ENCODE peak calls at places on chromosomes 12 and 14, in nine cellular contexts. One of them, this sample, is unnamed.

GRCh38 chr14:33401326-33401725 is 462.6 kb downstream of the NPAS3 start:
- DNase-seq in type B pancreatic cell: no peak
- DNase-seq in CD4-positive, alpha-beta T cell: no peak
- DNase-seq in cardiac fibroblast: peak
- DNase-seq in A549: no peak
- DNase-seq in ovary: no peak
- DNase-seq in tibial artery: no peak
- DNase-seq in brain microvascular endothelial cell: no peak
- DNase-seq in neural crest cell: no peak
- DNase-seq in this sample: no peak

GRCh38 chr12:121095544-121096198 is 37.0 kb upstream of the P2RX7 start:
- DNase-seq in ovary: peak
- DNase-seq in A549: peak
- DNase-seq in CD4-positive, alpha-beta T cell: peak
- DNase-seq in tibial artery: peak
- DNase-seq in neural crest cell: peak
- DNase-seq in cardiac fibroblast: peak
- DNase-seq in brain microvascular endothelial cell: peak
- DNase-seq in type B pancreatic cell: peak
- DNase-seq in this sample: peak

GRCh38 chr14:80455031-80455430 is 243.7 kb upstream of the DIO2 start:
- DNase-seq in tibial artery: no peak
- DNase-seq in ovary: no peak
- DNase-seq in CD4-positive, alpha-beta T cell: no peak
- DNase-seq in neural crest cell: no peak
- DNase-seq in type B pancreatic cell: no peak
- DNase-seq in brain microvascular endothelial cell: no peak
- DNase-seq in A549: no peak
- DNase-seq in cardiac fibroblast: no peak
- DNase-seq in this sample: no peak

GRCh38 chr12:123900898-123901376 is 71.7 kb downstream of the CCDC92 start:
- DNase-seq in neural crest cell: no peak
- DNase-seq in ovary: no peak
- DNase-seq in tibial artery: no peak
- DNase-seq in brain microvascular endothelial cell: no peak
- DNase-seq in type B pancreatic cell: no peak
- DNase-seq in CD4-positive, alpha-beta T cell: no peak
- DNase-seq in cardiac fibroblast: no peak
- DNase-seq in A549: no peak
- DNase-seq in this sample: no peak

GRCh38 chr12:53207042-53207441 is at the start of gene ITGB7:
- DNase-seq in cardiac fibroblast: no peak
- DNase-seq in A549: no peak
- DNase-seq in type B pancreatic cell: no peak
- DNase-seq in tibial artery: peak
- DNase-seq in neural crest cell: no peak
- DNase-seq in brain microvascular endothelial cell: no peak
- DNase-seq in ovary: no peak
- DNase-seq in CD4-positive, alpha-beta T cell: peak
- DNase-seq in this sample: peak

GRCh38 chr14:55707365-55707804 is 127.4 kb downstream of the KTN1 start:
- DNase-seq in tibial artery: no peak
- DNase-seq in type B pancreatic cell: no peak
- DNase-seq in cardiac fibroblast: peak
- DNase-seq in ovary: no peak
- DNase-seq in neural crest cell: no peak
- DNase-seq in A549: peak
- DNase-seq in CD4-positive, alpha-beta T cell: no peak
- DNase-seq in brain microvascular endothelial cell: peak
- DNase-seq in this sample: peak

GRCh38 chr12:123801573-123802178 is 39.6 kb downstream of the DNAH10 start:
- DNase-seq in neural crest cell: no peak
- DNase-seq in ovary: no peak
- DNase-seq in A549: peak
- DNase-seq in tibial artery: no peak
- DNase-seq in CD4-positive, alpha-beta T cell: no peak
- DNase-seq in cardiac fibroblast: peak
- DNase-seq in type B pancreatic cell: no peak
- DNase-seq in brain microvascular endothelial cell: no peak
- DNase-seq in this sample: peak

GRCh38 chr12:65941388-65941787 is 117.1 kb downstream of the HMGA2 start:
- DNase-seq in cardiac fibroblast: peak
- DNase-seq in tibial artery: no peak
- DNase-seq in brain microvascular endothelial cell: no peak
- DNase-seq in CD4-positive, alpha-beta T cell: no peak
- DNase-seq in ovary: no peak
- DNase-seq in neural crest cell: no peak
- DNase-seq in type B pancreatic cell: no peak
- DNase-seq in A549: no peak
- DNase-seq in this sample: no peak

GRCh38 chr12:124509676-124510300 is 57.6 kb downstream of the NCOR2 start:
- DNase-seq in ovary: peak
- DNase-seq in neural crest cell: no peak
- DNase-seq in CD4-positive, alpha-beta T cell: no peak
- DNase-seq in tibial artery: peak
- DNase-seq in A549: no peak
- DNase-seq in type B pancreatic cell: no peak
- DNase-seq in cardiac fibroblast: peak
- DNase-seq in brain microvascular endothelial cell: peak
- DNase-seq in this sample: no peak

GRCh38 chr12:53328043-53328435 is 6.6 kb upstream of the AAAS start:
- DNase-seq in A549: peak
- DNase-seq in type B pancreatic cell: no peak
- DNase-seq in neural crest cell: no peak
- DNase-seq in ovary: no peak
- DNase-seq in CD4-positive, alpha-beta T cell: no peak
- DNase-seq in cardiac fibroblast: no peak
- DNase-seq in brain microvascular endothelial cell: no peak
- DNase-seq in tibial artery: no peak
- DNase-seq in this sample: no peak

GRCh38 chr12:75694891-75695290 is 183.5 kb upstream of the KRR1 start:
- DNase-seq in ovary: no peak
- DNase-seq in tibial artery: no peak
- DNase-seq in brain microvascular endothelial cell: peak
- DNase-seq in CD4-positive, alpha-beta T cell: no peak
- DNase-seq in neural crest cell: no peak
- DNase-seq in cardiac fibroblast: no peak
- DNase-seq in type B pancreatic cell: no peak
- DNase-seq in A549: no peak
- DNase-seq in this sample: no peak

GRCh38 chr12:124296295-124296915 is 1.5 kb downstream of the RFLNA start:
- DNase-seq in type B pancreatic cell: no peak
- DNase-seq in CD4-positive, alpha-beta T cell: no peak
- DNase-seq in A549: no peak
- DNase-seq in cardiac fibroblast: peak
- DNase-seq in neural crest cell: no peak
- DNase-seq in brain microvascular endothelial cell: no peak
- DNase-seq in tibial artery: no peak
- DNase-seq in ovary: no peak
- DNase-seq in this sample: no peak

GRCh38 chr12:2341871-2342270 is 289.1 kb downstream of the CACNA1C start:
- DNase-seq in A549: no peak
- DNase-seq in tibial artery: no peak
- DNase-seq in brain microvascular endothelial cell: peak
- DNase-seq in ovary: no peak
- DNase-seq in cardiac fibroblast: peak
- DNase-seq in type B pancreatic cell: no peak
- DNase-seq in neural crest cell: no peak
- DNase-seq in CD4-positive, alpha-beta T cell: no peak
- DNase-seq in this sample: no peak

GRCh38 chr14:68784995-68785816 is 7.7 kb downstream of the ZFP36L1 start:
- DNase-seq in brain microvascular endothelial cell: no peak
- DNase-seq in CD4-positive, alpha-beta T cell: no peak
- DNase-seq in neural crest cell: no peak
- DNase-seq in A549: peak
- DNase-seq in tibial artery: no peak
- DNase-seq in type B pancreatic cell: peak
- DNase-seq in cardiac fibroblast: peak
- DNase-seq in ovary: peak
- DNase-seq in this sample: no peak

GRCh38 chr14:105315211-105315721 is 718 bp downstream of the PACS2 start:
- DNase-seq in tibial artery: peak
- DNase-seq in cardiac fibroblast: peak
- DNase-seq in A549: peak
- DNase-seq in ovary: peak
- DNase-seq in neural crest cell: no peak
- DNase-seq in brain microvascular endothelial cell: no peak
- DNase-seq in CD4-positive, alpha-beta T cell: peak
- DNase-seq in type B pancreatic cell: peak
- DNase-seq in this sample: peak
- TF ChIP-seq CTCF in tibial artery: no peak
- TF ChIP-seq CTCF in cardiac fibroblast: no peak
- TF ChIP-seq CTCF in A549: no peak
- TF ChIP-seq CTCF in ovary: no peak
- TF ChIP-seq CTCF in neural crest cell: no peak
- TF ChIP-seq CTCF in brain microvascular endothelial cell: no peak
- TF ChIP-seq CTCF in CD4-positive, alpha-beta T cell: no peak
- TF ChIP-seq CTCF in type B pancreatic cell: no peak
- TF ChIP-seq CTCF in this sample: no peak

DNA sequence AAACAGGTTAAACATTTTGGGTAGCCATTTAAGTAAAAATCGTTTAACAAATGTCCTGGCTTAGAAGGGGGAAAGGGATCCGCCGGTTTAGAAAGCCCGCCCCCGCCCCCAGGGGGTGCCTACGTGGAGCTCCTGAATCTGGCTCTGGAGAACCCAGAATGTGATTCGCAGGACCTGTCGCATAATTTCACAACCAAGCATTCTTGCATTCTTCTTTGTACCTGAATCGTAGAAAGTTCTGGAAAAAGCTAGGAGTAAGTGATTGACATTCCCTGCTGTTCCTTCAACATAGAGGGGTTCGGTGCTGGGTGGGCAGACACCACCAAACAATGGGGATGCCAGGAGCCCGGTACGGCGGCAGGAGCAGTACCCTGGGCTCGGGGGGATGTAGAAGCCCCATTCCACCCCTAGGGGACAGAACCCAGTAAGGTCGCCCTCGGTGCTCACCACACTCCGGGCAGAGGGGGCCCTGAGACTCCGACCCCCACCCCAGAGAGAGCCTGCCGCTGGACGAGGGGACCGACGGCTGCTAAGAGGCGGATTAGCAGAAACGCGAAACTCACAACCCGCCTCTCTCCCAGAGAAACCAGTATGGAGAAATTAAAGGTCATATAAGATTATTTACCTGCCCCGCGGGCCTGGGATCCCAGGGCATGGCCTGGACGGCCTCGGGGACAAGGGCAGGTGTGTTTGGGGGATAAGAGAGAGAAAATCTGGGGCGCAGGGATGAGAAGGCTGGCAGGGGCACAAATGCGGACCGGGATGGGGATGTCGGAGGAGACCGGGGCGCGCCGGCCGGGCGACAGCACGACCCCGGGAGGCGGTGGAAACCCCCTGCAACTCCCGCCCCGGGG is 547 bp downstream of the CSRP2 start:
- DNase-seq in A549: peak
- DNase-seq in neural crest cell: peak
- DNase-seq in brain microvascular endothelial cell: no peak
- DNase-seq in CD4-positive, alpha-beta T cell: no peak
- DNase-seq in cardiac fibroblast: peak
- DNase-seq in tibial artery: peak
- DNase-seq in ovary: no peak
- DNase-seq in type B pancreatic cell: peak
- DNase-seq in this sample: peak
- TF ChIP-seq CTCF in A549: no peak
- TF ChIP-seq CTCF in neural crest cell: peak
- TF ChIP-seq CTCF in brain microvascular endothelial cell: peak
- TF ChIP-seq CTCF in CD4-positive, alpha-beta T cell: no peak
- TF ChIP-seq CTCF in cardiac fibroblast: peak
- TF ChIP-seq CTCF in tibial artery: no peak
- TF ChIP-seq CTCF in ovary: no peak
- TF ChIP-seq CTCF in type B pancreatic cell: peak
- TF ChIP-seq CTCF in this sample: peak

GRCh38 chr12:115691123-115691522 is 586.4 kb downstream of the MED13L start:
- DNase-seq in type B pancreatic cell: no peak
- DNase-seq in tibial artery: no peak
- DNase-seq in CD4-positive, alpha-beta T cell: no peak
- DNase-seq in ovary: no peak
- DNase-seq in A549: no peak
- DNase-seq in neural crest cell: no peak
- DNase-seq in cardiac fibroblast: no peak
- DNase-seq in brain microvascular endothelial cell: no peak
- DNase-seq in this sample: no peak
- TF ChIP-seq CTCF in type B pancreatic cell: no peak
- TF ChIP-seq CTCF in tibial artery: no peak
- TF ChIP-seq CTCF in CD4-positive, alpha-beta T cell: no peak
- TF ChIP-seq CTCF in ovary: no peak
- TF ChIP-seq CTCF in A549: no peak
- TF ChIP-seq CTCF in neural crest cell: no peak
- TF ChIP-seq CTCF in cardiac fibroblast: no peak
- TF ChIP-seq CTCF in brain microvascular endothelial cell: no peak
- TF ChIP-seq CTCF in this sample: no peak

GRCh38 chr12:132284618-132285310 is 44.6 kb downstream of the GALNT9 start:
- DNase-seq in CD4-positive, alpha-beta T cell: no peak
- DNase-seq in tibial artery: no peak
- DNase-seq in cardiac fibroblast: no peak
- DNase-seq in A549: peak
- DNase-seq in type B pancreatic cell: no peak
- DNase-seq in ovary: no peak
- DNase-seq in neural crest cell: no peak
- DNase-seq in brain microvascular endothelial cell: no peak
- DNase-seq in this sample: no peak

GRCh38 chr12:132282031-132282949 is 47.1 kb downstream of the GALNT9 start:
- DNase-seq in CD4-positive, alpha-beta T cell: no peak
- DNase-seq in cardiac fibroblast: no peak
- DNase-seq in type B pancreatic cell: no peak
- DNase-seq in ovary: no peak
- DNase-seq in neural crest cell: no peak
- DNase-seq in A549: no peak
- DNase-seq in brain microvascular endothelial cell: no peak
- DNase-seq in tibial artery: no peak
- DNase-seq in this sample: no peak

GRCh38 chr12:132285311-132285741 is 44.1 kb downstream of the GALNT9 start:
- DNase-seq in cardiac fibroblast: no peak
- DNase-seq in brain microvascular endothelial cell: no peak
- DNase-seq in A549: no peak
- DNase-seq in tibial artery: no peak
- DNase-seq in CD4-positive, alpha-beta T cell: no peak
- DNase-seq in type B pancreatic cell: no peak
- DNase-seq in ovary: no peak
- DNase-seq in neural crest cell: no peak
- DNase-seq in this sample: no peak

GRCh38 chr12:132282950-132283771 is 46.2 kb downstream of the GALNT9 start:
- DNase-seq in ovary: no peak
- DNase-seq in CD4-positive, alpha-beta T cell: peak
- DNase-seq in cardiac fibroblast: no peak
- DNase-seq in tibial artery: no peak
- DNase-seq in neural crest cell: no peak
- DNase-seq in type B pancreatic cell: no peak
- DNase-seq in A549: no peak
- DNase-seq in brain microvascular endothelial cell: no peak
- DNase-seq in this sample: no peak

DNA sequence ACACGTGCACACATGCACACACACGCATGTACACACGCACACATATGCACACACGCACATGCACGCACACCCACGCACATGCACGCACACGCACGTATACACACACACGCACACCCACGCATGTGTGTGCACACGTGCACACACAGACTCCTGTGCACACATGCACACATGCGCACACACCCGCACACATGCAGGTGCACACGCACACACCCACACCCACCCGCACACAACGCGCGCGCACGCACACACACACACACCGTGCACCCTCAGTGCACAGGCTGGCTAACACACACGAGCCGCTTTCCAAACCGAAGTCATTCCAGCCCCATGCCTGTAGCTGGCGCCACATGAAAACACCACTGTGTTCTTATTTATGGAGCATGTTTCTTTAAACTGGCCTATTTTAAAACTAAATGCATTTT is 45.3 kb downstream of the GALNT9 start:
- DNase-seq in tibial artery: no peak
- DNase-seq in type B pancreatic cell: no peak
- DNase-seq in CD4-positive, alpha-beta T cell: no peak
- DNase-seq in cardiac fibroblast: peak
- DNase-seq in neural crest cell: no peak
- DNase-seq in brain microvascular endothelial cell: peak
- DNase-seq in A549: no peak
- DNase-seq in ovary: no peak
- DNase-seq in this sample: no peak
- TF ChIP-seq CTCF in tibial artery: no peak
- TF ChIP-seq CTCF in type B pancreatic cell: peak
- TF ChIP-seq CTCF in CD4-positive, alpha-beta T cell: no peak
- TF ChIP-seq CTCF in cardiac fibroblast: peak
- TF ChIP-seq CTCF in neural crest cell: peak
- TF ChIP-seq CTCF in brain microvascular endothelial cell: peak
- TF ChIP-seq CTCF in A549: peak
- TF ChIP-seq CTCF in ovary: no peak
- TF ChIP-seq CTCF in this sample: no peak

This sample was measured in GM12865.